ENCODE peak calls at places on chromosomes 12 and 14, in seven cellular contexts. One of them, this sample, is unnamed.

GRCh38 chr14:94046696-94047250 is 20.6 kb downstream of the OTUB2 start:
- DNase-seq in GM12892: no peak
- DNase-seq in ACHN: no peak
- DNase-seq in AG08396: no peak
- DNase-seq in osteocyte: no peak
- DNase-seq in MCF 10A: no peak
- DNase-seq in neural crest cell: no peak
- DNase-seq in this sample: no peak

GRCh38 chr14:99460793-99461192 is 19.9 kb downstream of the SETD3 start:
- DNase-seq in GM12892: no peak
- DNase-seq in osteocyte: no peak
- DNase-seq in MCF 10A: peak; percentile 5
- DNase-seq in ACHN: no peak
- DNase-seq in AG08396: no peak
- DNase-seq in neural crest cell: no peak
- DNase-seq in this sample: peak; percentile 73

GRCh38 chr12:128698573-128698972 is 125.2 kb downstream of the SLC15A4 start:
- DNase-seq in AG08396: no peak
- DNase-seq in GM12892: no peak
- DNase-seq in osteocyte: no peak
- DNase-seq in ACHN: no peak
- DNase-seq in MCF 10A: no peak
- DNase-seq in neural crest cell: no peak
- DNase-seq in this sample: no peak

GRCh38 chr12:6869049-6870021 is 2.0 kb downstream of the TPI1 start:
- DNase-seq in GM12892: peak; percentile 56
- DNase-seq in osteocyte: peak; percentile 93
- DNase-seq in MCF 10A: peak; percentile 83
- DNase-seq in ACHN: peak; percentile 89
- DNase-seq in neural crest cell: peak; percentile 85
- DNase-seq in AG08396: peak; percentile 75
- DNase-seq in this sample: peak; percentile 80

GRCh38 chr14:91171291-91171690 is 57.4 kb downstream of the DGLUCY start:
- DNase-seq in ACHN: no peak
- DNase-seq in GM12892: no peak
- DNase-seq in AG08396: no peak
- DNase-seq in MCF 10A: no peak
- DNase-seq in neural crest cell: no peak
- DNase-seq in osteocyte: no peak
- DNase-seq in this sample: no peak

GRCh38 chr12:92469837-92470236 is 233.0 kb upstream of the PLEKHG7 start:
- DNase-seq in neural crest cell: no peak
- DNase-seq in AG08396: peak; percentile 9
- DNase-seq in GM12892: no peak
- DNase-seq in ACHN: no peak
- DNase-seq in MCF 10A: peak; percentile 16
- DNase-seq in osteocyte: no peak
- DNase-seq in this sample: peak; percentile 55

GRCh38 chr12:105107176-105107496 is 395 bp upstream of the WASHC4 start:
- DNase-seq in neural crest cell: no peak
- DNase-seq in osteocyte: no peak
- DNase-seq in GM12892: no peak
- DNase-seq in AG08396: peak; percentile 53
- DNase-seq in ACHN: peak; percentile 71
- DNase-seq in MCF 10A: no peak
- DNase-seq in this sample: no peak

GRCh38 chr14:66119805-66120204 is 366.4 kb upstream of the CCDC196 start:
- DNase-seq in GM12892: no peak
- DNase-seq in AG08396: no peak
- DNase-seq in ACHN: no peak
- DNase-seq in neural crest cell: no peak
- DNase-seq in MCF 10A: no peak
- DNase-seq in osteocyte: no peak
- DNase-seq in this sample: no peak

GRCh38 chr12:25436206-25436912 is 116.7 kb downstream of the LMNTD1 start:
- DNase-seq in ACHN: peak; percentile 87
- DNase-seq in MCF 10A: peak; percentile 81
- DNase-seq in AG08396: peak; percentile 61
- DNase-seq in GM12892: no peak
- DNase-seq in neural crest cell: peak; percentile 25
- DNase-seq in osteocyte: no peak
- DNase-seq in this sample: peak; percentile 76

GRCh38 chr14:70972107-70972976 is 65.1 kb downstream of the PCNX1 start:
- DNase-seq in neural crest cell: peak; percentile 88
- DNase-seq in GM12892: no peak
- DNase-seq in ACHN: peak; percentile 80
- DNase-seq in AG08396: peak; percentile 46
- DNase-seq in osteocyte: peak; percentile 89
- DNase-seq in MCF 10A: peak; percentile 88
- DNase-seq in this sample: peak; percentile 88

GRCh38 chr14:57189070-57189469 is 79.6 kb downstream of the EXOC5 start:
- DNase-seq in neural crest cell: no peak
- DNase-seq in AG08396: no peak
- DNase-seq in GM12892: no peak
- DNase-seq in MCF 10A: no peak
- DNase-seq in osteocyte: no peak
- DNase-seq in ACHN: peak; percentile 11
- DNase-seq in this sample: peak; percentile 42

GRCh38 chr14:51317373-51317772 is 77.3 kb downstream of the TMX1 start:
- DNase-seq in osteocyte: no peak
- DNase-seq in neural crest cell: no peak
- DNase-seq in GM12892: no peak
- DNase-seq in ACHN: no peak
- DNase-seq in MCF 10A: no peak
- DNase-seq in AG08396: no peak
- DNase-seq in this sample: no peak

GRCh38 chr12:49615725-49616124 is 7.6 kb upstream of the PRPF40B start:
- DNase-seq in MCF 10A: no peak
- DNase-seq in ACHN: no peak
- DNase-seq in osteocyte: no peak
- DNase-seq in neural crest cell: no peak
- DNase-seq in GM12892: no peak
- DNase-seq in AG08396: no peak
- DNase-seq in this sample: no peak

GRCh38 chr12:49901026-49901425 is 2.7 kb downstream of the FAIM2 start:
- DNase-seq in GM12892: no peak
- DNase-seq in MCF 10A: no peak
- DNase-seq in osteocyte: no peak
- DNase-seq in ACHN: no peak
- DNase-seq in AG08396: no peak
- DNase-seq in neural crest cell: no peak
- DNase-seq in this sample: no peak

GRCh38 chr12:26938660-26939185 is 453 bp downstream of the FGFR1OP2 start:
- DNase-seq in ACHN: no peak
- DNase-seq in neural crest cell: no peak
- DNase-seq in MCF 10A: no peak
- DNase-seq in osteocyte: peak; percentile 87
- DNase-seq in GM12892: peak; percentile 10
- DNase-seq in AG08396: no peak
- DNase-seq in this sample: peak; percentile 34

GRCh38 chr12:1339608-1340319 is 254.6 kb downstream of the FBXL14 start:
- DNase-seq in neural crest cell: no peak
- DNase-seq in MCF 10A: no peak
- DNase-seq in AG08396: no peak
- DNase-seq in GM12892: no peak
- DNase-seq in ACHN: no peak
- DNase-seq in osteocyte: no peak
- DNase-seq in this sample: no peak

GRCh38 chr14:86774916-86775315 is 1218.1 kb downstream of the GALC start:
- DNase-seq in osteocyte: no peak
- DNase-seq in ACHN: no peak
- DNase-seq in neural crest cell: no peak
- DNase-seq in MCF 10A: no peak
- DNase-seq in AG08396: no peak
- DNase-seq in GM12892: no peak
- DNase-seq in this sample: no peak